ENCODE peak calls at places on chromosome 18, in six cellular contexts. C is CD8-positive, alpha-beta T cell; P is Panc1; J is transverse colon; F is HCT116; X is IMR-90. S is an unnamed sample.

GRCh38 chr18:9832871-9833270 is 52.9 kb upstream of the TXNDC2 start:
- DNase-seq in P (no peak), J (no peak), F (no peak), C (no peak), X (no peak), S (no peak)

GRCh38 chr18:43665239-43665788 is 388.0 kb upstream of the SYT4 start:
- DNase-seq in C (no peak), J (no peak), P (no peak), F (no peak), X (peak), S (no peak)

GRCh38 chr18:14943486-14943885 is 195.5 kb downstream of the ANKRD30B start:
- DNase-seq in F (no peak), P (no peak), C (no peak), X (no peak), J (no peak), S (no peak)

GRCh38 chr18:79070486-79070885 is 1.3 kb downstream of the ATP9B start:
- DNase-seq in J (no peak), C (no peak), F (no peak), X (no peak), P (no peak), S (no peak)

GRCh38 chr18:36818652-36819051 is 10.2 kb downstream of the TPGS2 start:
- DNase-seq in J (no peak), F (no peak), C (no peak), X (no peak), P (no peak), S (no peak)

GRCh38 chr18:54100920-54101319 is 123.5 kb downstream of the MBD2 start:
- DNase-seq in P (no peak), C (no peak), F (no peak), J (no peak), X (no peak), S (no peak)

GRCh38 chr18:61898576-61899205 is 5.9 kb upstream of the RNF152 start:
- DNase-seq in X (no peak), C (no peak), J (peak), P (no peak), F (no peak), S (no peak)

GRCh38 chr18:72965616-72966015 is 97.8 kb upstream of the NETO1 start:
- DNase-seq in P (no peak), F (no peak), C (no peak), J (no peak), X (no peak), S (no peak)

GRCh38 chr18:23330423-23330822 is 122.7 kb upstream of the RIOK3 start:
- DNase-seq in F (no peak), J (peak), C (no peak), P (no peak), X (no peak), S (peak)

GRCh38 chr18:58495634-58496033 is 133.3 kb downstream of the ALPK2 start:
- DNase-seq in J (no peak), X (no peak), P (no peak), C (no peak), F (no peak), S (peak)

GRCh38 chr18:41906528-41907256 is 48.3 kb upstream of the PIK3C3 start:
- DNase-seq in C (no peak), J (no peak), F (peak), P (peak), X (peak), S (peak)

GRCh38 chr18:52499018-52499417 is 159.0 kb downstream of the DCC start:
- DNase-seq in J (no peak), F (no peak), X (no peak), P (no peak), C (no peak), S (no peak)

GRCh38 chr18:52504589-52504988 is 164.6 kb downstream of the DCC start:
- DNase-seq in X (no peak), P (no peak), F (no peak), C (no peak), J (no peak), S (no peak)

GRCh38 chr18:52499646-52500045 is 159.6 kb downstream of the DCC start:
- DNase-seq in F (no peak), C (no peak), X (no peak), J (no peak), P (no peak), S (no peak)
- H3K4me3 ChIP-seq in F (no peak), C (no peak), X (no peak), J (no peak), P (no peak), S (no peak)

GRCh38 chr18:45568017-45568416 is 47.3 kb upstream of the SLC14A2 start:
- DNase-seq in J (no peak), F (no peak), X (no peak), C (no peak), P (no peak), S (no peak)
- TF ChIP-seq CTCF in J (no peak), F (no peak), X (no peak), C (no peak), P (no peak), S (no peak)

GRCh38 chr18:13823707-13824395 is at the start of gene MC5R:
- DNase-seq in J (peak), F (no peak), C (peak), P (no peak), X (peak), S (no peak)
- H3K4me3 ChIP-seq in J (peak), F (peak), C (peak), P (peak), X (peak), S (peak)

GRCh38 chr18:8051388-8051787 is 484.3 kb downstream of the PTPRM start:
- DNase-seq in P (no peak), J (no peak), F (no peak), X (peak), C (no peak), S (no peak)

GRCh38 chr18:8050616-8051314 is 483.6 kb downstream of the PTPRM start:
- DNase-seq in X (no peak), J (no peak), C (no peak), P (no peak), F (no peak), S (no peak)

GRCh38 chr18:8049147-8049546 is 482.0 kb downstream of the PTPRM start:
- DNase-seq in C (no peak), P (no peak), X (peak), J (no peak), F (no peak), S (no peak)

GRCh38 chr18:8056723-8057122 is 489.6 kb downstream of the PTPRM start:
- DNase-seq in P (no peak), J (no peak), F (no peak), C (no peak), X (no peak), S (no peak)

DNA sequence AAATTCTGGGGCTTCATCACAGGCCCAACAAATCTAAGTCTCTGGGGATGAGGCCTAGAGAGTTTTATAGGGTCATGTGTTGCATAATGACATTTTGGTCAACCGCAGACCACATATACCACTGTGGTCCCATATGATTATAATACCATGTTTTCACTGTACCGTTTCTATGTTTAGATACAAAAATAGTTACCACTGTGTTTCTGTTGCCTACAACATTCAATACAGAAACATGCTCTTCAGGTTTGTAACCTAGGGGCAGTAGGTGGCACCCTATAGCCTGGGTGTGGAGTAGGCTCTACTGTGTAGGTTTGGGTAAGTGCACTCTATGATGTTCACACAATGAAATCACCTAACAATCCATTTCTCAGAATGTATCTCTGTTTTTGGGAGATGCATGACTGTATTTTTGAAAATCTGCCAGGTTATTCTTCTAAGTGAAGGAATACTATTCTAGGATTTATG is 485.2 kb downstream of the PTPRM start:
- DNase-seq in X (peak), F (no peak), P (no peak), J (no peak), C (no peak), S (no peak)
- TF ChIP-seq CTCF in X (no peak), F (peak), P (no peak), J (no peak), C (no peak), S (no peak)

DNA sequence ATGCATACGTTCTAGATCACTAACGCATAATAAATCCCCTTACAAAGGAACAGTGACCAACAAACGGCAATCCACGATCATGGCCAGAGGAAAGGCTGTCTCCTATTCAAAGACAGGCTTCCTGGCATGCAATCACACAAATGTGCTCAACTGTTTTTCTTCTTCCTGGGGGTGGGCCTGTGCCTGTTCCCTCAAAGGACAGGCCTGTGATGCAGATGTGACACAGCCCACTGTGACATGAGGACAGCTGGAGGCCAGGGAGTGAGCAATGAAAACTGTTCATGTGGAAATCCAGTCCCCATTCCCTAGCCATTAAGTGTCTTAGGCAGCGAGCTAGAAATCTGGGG is 143.8 kb upstream of the LMAN1 start:
- DNase-seq in P (no peak), C (no peak), X (no peak), J (no peak), F (no peak), S (no peak)
- H3K4me3 ChIP-seq in P (no peak), C (no peak), X (no peak), J (no peak), F (no peak), S (no peak)

DNA sequence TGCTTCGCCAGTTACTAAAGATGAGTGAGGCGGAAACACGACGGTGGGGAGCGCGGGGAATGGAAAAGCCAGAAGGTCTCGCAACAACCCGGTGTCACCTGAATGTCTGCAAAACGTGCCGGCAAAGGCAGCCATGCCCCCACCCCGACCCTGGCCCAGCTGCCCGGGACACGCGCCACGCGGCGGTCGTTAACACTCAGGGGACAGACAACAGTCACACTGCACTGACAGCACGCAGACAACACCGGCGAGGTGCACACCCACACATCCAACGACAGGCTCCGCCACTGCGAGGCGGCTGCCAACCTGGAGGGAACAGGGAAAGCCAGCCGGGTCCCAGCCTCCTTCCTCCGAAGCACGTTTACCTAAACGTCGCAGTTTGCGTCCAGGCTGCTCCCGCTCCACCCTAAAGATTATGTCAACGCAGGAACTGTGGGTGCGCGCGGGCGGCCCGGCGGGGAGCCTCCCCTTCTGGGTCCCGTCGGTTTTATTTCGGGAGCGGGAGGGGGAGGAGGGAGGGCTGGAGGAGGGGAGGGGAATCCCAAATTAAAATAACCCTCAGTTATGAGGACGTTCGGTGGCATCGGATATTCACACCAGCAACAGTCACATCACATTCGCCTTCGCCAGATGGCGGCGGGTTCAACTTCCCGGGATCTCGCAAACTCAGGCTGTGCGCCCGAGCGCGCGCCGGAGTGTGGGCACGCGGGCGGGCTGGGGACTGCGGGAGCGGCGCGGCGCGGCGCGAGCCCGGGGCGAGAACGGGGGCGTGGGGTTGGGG is 694 bp downstream of the PTGR3 start:
- DNase-seq in C (no peak), F (no peak), X (peak), P (no peak), J (peak), S (no peak)
- TF ChIP-seq CTCF in C (no peak), F (no peak), X (no peak), P (no peak), J (peak), S (peak)

DNA sequence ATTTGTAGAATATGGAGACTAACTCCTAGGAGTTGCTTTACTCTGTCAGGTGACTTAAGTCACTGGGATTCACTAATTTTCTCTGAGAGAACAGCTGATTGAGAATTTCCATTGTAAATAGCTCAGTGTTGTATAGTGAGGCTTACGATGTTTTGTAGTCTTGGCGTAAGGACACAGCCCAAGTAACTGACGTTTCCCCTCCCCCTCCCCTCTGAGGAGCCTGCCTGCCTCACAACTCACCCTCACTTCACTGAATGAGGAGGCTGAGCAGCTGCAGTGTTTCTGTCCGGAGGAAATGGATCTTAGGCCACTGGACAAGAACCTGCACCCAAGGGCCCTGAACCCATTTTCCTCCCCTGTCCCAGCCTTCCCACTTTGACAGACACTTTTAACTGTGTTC is 264.6 kb downstream of the PHLPP1 start:
- DNase-seq in X (no peak), J (no peak), C (no peak), P (no peak), F (no peak), S (no peak)
- H3K4me3 ChIP-seq in X (no peak), J (no peak), C (no peak), P (no peak), F (no peak), S (no peak)

GRCh38 chr18:50287441-50288347 is at the start of gene CXXC1:
- DNase-seq in P (peak), F (peak), X (peak), C (peak), J (peak), S (peak)
- TF ChIP-seq CTCF in P (no peak), F (no peak), X (peak), C (peak), J (peak), S (peak)

S was measured in GM12864.